ENCODE peak calls at places on chromosome 11, in ten cellular contexts. R, F, Z, Y, L, N, M, I, A and X are unnamed samples.

GRCh38 chr11:44133335-44133946 is 38.0 kb downstream of the EXT2 start:
- DNase-seq in R (no peak), F (no peak), Z (no peak), Y (no peak), L (no peak), N (peak; percentile 19), M (no peak), I (peak; percentile 43), A (no peak), X (peak; percentile 16)

GRCh38 chr11:8032576-8033311 is 45.6 kb downstream of the EIF3F start:
- DNase-seq in R (no peak), F (no peak), Z (no peak), Y (no peak), L (no peak), N (no peak), M (no peak), I (peak; percentile 47), A (no peak), X (no peak)

GRCh38 chr11:102780491-102780918 is at the start of gene MMP10:
- DNase-seq in R (no peak), F (no peak), Z (no peak), Y (no peak), L (no peak), N (no peak), M (no peak), I (no peak), A (no peak), X (no peak)

GRCh38 chr11:72831521-72832300 is 17.5 kb downstream of the ATG16L2 start:
- DNase-seq in R (peak; percentile 82), F (peak; percentile 88), Z (peak; percentile 85), Y (peak; percentile 88), L (no peak), N (peak; percentile 87), M (peak; percentile 92), I (peak; percentile 88), A (peak; percentile 85), X (peak; percentile 89)

GRCh38 chr11:14190992-14191773 is 167.8 kb downstream of the RRAS2 start:
- DNase-seq in R (no peak), F (no peak), Z (no peak), Y (peak; percentile 13), L (no peak), N (no peak), M (no peak), I (no peak), A (no peak), X (no peak)

GRCh38 chr11:62588966-62589637 is 2.2 kb downstream of the TUT1 start:
- DNase-seq in R (no peak), F (no peak), Z (peak; percentile 32), Y (no peak), L (no peak), N (no peak), M (no peak), I (no peak), A (no peak), X (no peak)

GRCh38 chr11:23021287-23021863 is 161.1 kb upstream of the CCDC179 start:
- DNase-seq in R (no peak), F (peak; percentile 49), Z (peak; percentile 14), Y (no peak), L (no peak), N (peak; percentile 6), M (no peak), I (peak; percentile 59), A (no peak), X (no peak)

GRCh38 chr11:44014968-44015623 is 32.7 kb upstream of the ACCSL start:
- DNase-seq in R (no peak), F (no peak), Z (no peak), Y (no peak), L (no peak), N (no peak), M (peak; percentile 50), I (no peak), A (no peak), X (no peak)

GRCh38 chr11:117296881-117297280 is 5.7 kb downstream of the BACE1-AS start:
- DNase-seq in R (no peak), F (no peak), Z (no peak), Y (no peak), L (no peak), N (no peak), M (no peak), I (no peak), A (no peak), X (no peak)

GRCh38 chr11:118895093-118896039 is 11.7 kb downstream of the CXCR5 start:
- DNase-seq in R (no peak), F (peak; percentile 20), Z (no peak), Y (no peak), L (peak; percentile 47), N (no peak), M (no peak), I (no peak), A (no peak), X (no peak)

GRCh38 chr11:12723410-12724297 is 49.4 kb downstream of the TEAD1 start:
- DNase-seq in R (peak; percentile 34), F (peak; percentile 29), Z (peak; percentile 48), Y (no peak), L (no peak), N (no peak), M (no peak), I (no peak), A (peak; percentile 46), X (no peak)

GRCh38 chr11:122099345-122100045 is 16.5 kb downstream of the BLID start:
- DNase-seq in R (no peak), F (no peak), Z (no peak), Y (no peak), L (no peak), N (no peak), M (no peak), I (no peak), A (no peak), X (no peak)

GRCh38 chr11:75632450-75632849 is 36.4 kb downstream of the MAP6 start:
- DNase-seq in R (no peak), F (no peak), Z (no peak), Y (no peak), L (no peak), N (no peak), M (no peak), I (no peak), A (no peak), X (no peak)

GRCh38 chr11:528815-529728 is 6.3 kb downstream of the HRAS start:
- DNase-seq in R (no peak), F (no peak), Z (no peak), Y (no peak), L (no peak), N (no peak), M (no peak), I (no peak), A (no peak), X (no peak)

GRCh38 chr11:83285771-83286528 is at the start of gene CCDC90B:
- DNase-seq in R (peak; percentile 96), F (peak; percentile 97), Z (peak; percentile 91), Y (peak; percentile 96), L (peak; percentile 96), N (peak; percentile 94), M (peak; percentile 97), I (peak; percentile 89), A (peak; percentile 96), X (peak; percentile 97)
- H3K4me3 ChIP-seq in R (peak within 1 kb of the TSS; percentile 86), F (peak within 1 kb of the TSS; percentile 87), Z (peak within 1 kb of the TSS; percentile 75), Y (peak within 1 kb of the TSS; percentile 63), L (peak within 1 kb of the TSS; percentile 78), N (peak within 1 kb of the TSS; percentile 84), M (peak within 1 kb of the TSS; percentile 80), I (peak within 1 kb of the TSS; percentile 83), A (peak within 1 kb of the TSS; percentile 68), X (peak within 1 kb of the TSS; percentile 81)

GRCh38 chr11:78211565-78211964 is 22.8 kb downstream of the USP35 start:
- DNase-seq in R (no peak), F (no peak), Z (no peak), Y (no peak), L (no peak), N (no peak), M (no peak), I (no peak), A (no peak), X (no peak)
- H3K27ac ChIP-seq in R (no peak overlapping the region), F (no peak overlapping the region), Z (no peak overlapping the region), Y (no peak overlapping the region), L (no peak overlapping the region), N (no peak overlapping the region), M (no peak overlapping the region), I (no peak overlapping the region), A (no peak overlapping the region), X (no peak overlapping the region)

DNA sequence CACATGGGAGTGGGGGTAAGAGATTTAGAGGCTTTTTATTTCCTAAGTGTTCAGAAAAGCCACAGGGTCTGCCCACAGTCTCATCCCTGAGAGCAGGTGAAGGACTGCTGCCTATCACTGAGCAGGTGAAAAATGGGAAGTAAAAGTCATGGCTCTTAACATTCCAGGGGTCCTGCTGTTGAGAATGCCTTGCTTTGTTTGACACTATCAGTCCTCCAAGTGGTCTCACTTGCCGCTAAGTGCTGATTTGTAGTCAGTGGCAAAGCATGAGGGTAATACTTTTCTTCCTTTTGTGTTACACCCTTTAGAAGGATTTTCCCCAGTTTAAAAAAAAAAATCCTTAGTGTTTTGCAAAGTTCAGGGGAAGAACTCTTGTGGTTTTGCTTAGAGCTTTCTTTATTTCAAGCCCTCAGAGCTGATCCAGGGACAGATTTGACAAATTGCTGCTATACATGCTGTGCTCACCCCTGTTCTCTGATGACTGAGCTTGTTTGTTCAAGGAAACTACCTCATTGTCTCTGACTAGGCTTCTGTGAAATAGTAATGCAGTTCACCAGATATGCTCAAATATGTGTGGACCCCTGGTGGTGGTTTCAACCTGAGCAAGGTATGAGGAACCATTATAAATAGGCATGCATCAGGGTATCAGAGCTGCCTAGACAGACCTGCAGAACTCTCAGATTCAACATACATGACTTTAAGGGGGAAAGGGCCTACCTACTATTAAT is 141.0 kb downstream of the ARHGAP42 start:
- DNase-seq in R (no peak), F (peak; percentile 19), Z (peak; percentile 46), Y (no peak), L (peak; percentile 32), N (no peak), M (no peak), I (no peak), A (no peak), X (no peak)
- TF ChIP-seq CTCF in R (no peak), F (no peak), Z (peak; percentile 67), Y (no peak), L (peak; percentile 36), N (no peak), M (no peak), I (peak; percentile 17), A (no peak), X (no peak)

GRCh38 chr11:64208796-64209562 is 2.5 kb downstream of the FERMT3 start:
- DNase-seq in R (no peak), F (no peak), Z (no peak), Y (no peak), L (no peak), N (no peak), M (no peak), I (peak; percentile 39), A (no peak), X (no peak)

GRCh38 chr11:64206457-64207246 is at the start of gene FERMT3:
- DNase-seq in R (peak; percentile 59), F (no peak), Z (no peak), Y (peak; percentile 73), L (peak; percentile 41), N (peak; percentile 31), M (no peak), I (peak; percentile 27), A (peak; percentile 83), X (no peak)

GRCh38 chr11:64209563-64209843 is 3.0 kb downstream of the FERMT3 start:
- DNase-seq in R (no peak), F (no peak), Z (no peak), Y (no peak), L (no peak), N (no peak), M (no peak), I (no peak), A (no peak), X (no peak)

GRCh38 chr11:64208086-64208795 is 1.7 kb downstream of the FERMT3 start:
- DNase-seq in R (no peak), F (no peak), Z (no peak), Y (no peak), L (no peak), N (no peak), M (no peak), I (peak; percentile 31), A (no peak), X (no peak)

GRCh38 chr11:64207247-64208085 is 945 bp downstream of the FERMT3 start:
- DNase-seq in R (peak; percentile 59), F (no peak), Z (no peak), Y (peak; percentile 76), L (peak; percentile 57), N (peak; percentile 36), M (peak; percentile 85), I (peak; percentile 41), A (peak; percentile 57), X (no peak)
- H3K4me3 ChIP-seq in R (peak overlapping the region; percentile 34), F (no peak overlapping the region), Z (no peak overlapping the region), Y (peak overlapping the region; percentile 52), L (peak overlapping the region; percentile 74), N (peak overlapping the region; percentile 54), M (peak overlapping the region; percentile 66), I (no peak overlapping the region), A (peak overlapping the region; percentile 49), X (peak overlapping the region; percentile 31)